ENCODE peak calls at places on chromosomes 13 and 19, in four cellular contexts. One of them, this sample, is unnamed.

GRCh38 chr13:100668408-100668807 is 6.2 kb downstream of the TMTC4 start:
- DNase-seq in H1: no peak
- DNase-seq in K562: no peak
- DNase-seq in SK-N-SH: no peak
- DNase-seq in this sample: no peak

GRCh38 chr13:71852082-71852481 is 14.9 kb downstream of the DACH1 start:
- DNase-seq in K562: no peak
- DNase-seq in SK-N-SH: no peak
- DNase-seq in H1: no peak
- DNase-seq in this sample: no peak

GRCh38 chr19:43697295-43697694 is 18.6 kb upstream of the IRGC start:
- DNase-seq in H1: no peak
- DNase-seq in K562: no peak
- DNase-seq in SK-N-SH: no peak
- DNase-seq in this sample: no peak

GRCh38 chr19:33622505-33622808 is 704 bp downstream of the CHST8 start:
- DNase-seq in H1: no peak
- DNase-seq in SK-N-SH: peak
- DNase-seq in K562: no peak
- DNase-seq in this sample: no peak

GRCh38 chr13:40764587-40765403 is 6.2 kb downstream of the MRPS31 start:
- DNase-seq in SK-N-SH: no peak
- DNase-seq in H1: no peak
- DNase-seq in K562: no peak
- DNase-seq in this sample: no peak

GRCh38 chr19:29266001-29266400 is 53.0 kb upstream of the UQCRFS1 start:
- DNase-seq in H1: no peak
- DNase-seq in K562: no peak
- DNase-seq in SK-N-SH: no peak
- DNase-seq in this sample: no peak

GRCh38 chr19:41808663-41809566 is 12.5 kb downstream of the CEACAM3 start:
- DNase-seq in SK-N-SH: no peak
- DNase-seq in K562: no peak
- DNase-seq in H1: no peak
- DNase-seq in this sample: no peak

GRCh38 chr19:41735071-41735623 is 20.2 kb upstream of the CEACAM6 start:
- DNase-seq in H1: no peak
- DNase-seq in SK-N-SH: no peak
- DNase-seq in K562: no peak
- DNase-seq in this sample: no peak

GRCh38 chr13:48860369-48860768 is 115.3 kb upstream of the FNDC3A start:
- DNase-seq in H1: no peak
- DNase-seq in SK-N-SH: no peak
- DNase-seq in K562: no peak
- DNase-seq in this sample: no peak

GRCh38 chr19:4366666-4367335 is 23.4 kb downstream of the MPND start:
- DNase-seq in H1: no peak
- DNase-seq in SK-N-SH: no peak
- DNase-seq in K562: no peak
- DNase-seq in this sample: no peak

GRCh38 chr13:38401276-38401675 is 51.6 kb downstream of the UFM1 start:
- DNase-seq in SK-N-SH: no peak
- DNase-seq in H1: no peak
- DNase-seq in K562: no peak
- DNase-seq in this sample: no peak

GRCh38 chr19:28883241-28883693 is 329.7 kb downstream of the UQCRFS1 start:
- DNase-seq in SK-N-SH: no peak
- DNase-seq in K562: no peak
- DNase-seq in H1: no peak
- DNase-seq in this sample: no peak

GRCh38 chr19:40280608-40281221 is 4.4 kb downstream of the AKT2 start:
- DNase-seq in K562: no peak
- DNase-seq in H1: no peak
- DNase-seq in SK-N-SH: no peak
- DNase-seq in this sample: no peak

GRCh38 chr19:1286859-1287621 is 1.4 kb downstream of the EFNA2 start:
- DNase-seq in SK-N-SH: peak
- DNase-seq in H1: no peak
- DNase-seq in K562: no peak
- DNase-seq in this sample: no peak

GRCh38 chr19:53944933-53945332 is 17.8 kb upstream of the CACNG8 start:
- DNase-seq in SK-N-SH: no peak
- DNase-seq in K562: no peak
- DNase-seq in H1: no peak
- DNase-seq in this sample: no peak

GRCh38 chr13:97257800-97258799 is 36.0 kb downstream of the MBNL2 start:
- DNase-seq in K562: peak
- DNase-seq in SK-N-SH: no peak
- DNase-seq in H1: no peak
- DNase-seq in this sample: peak

GRCh38 chr13:28753208-28753892 is 34.6 kb upstream of the SLC46A3 start:
- DNase-seq in SK-N-SH: no peak
- DNase-seq in H1: no peak
- DNase-seq in K562: no peak
- DNase-seq in this sample: peak

GRCh38 chr19:37564624-37565369 is 29.8 kb downstream of the ZNF571 start:
- DNase-seq in H1: no peak
- DNase-seq in SK-N-SH: no peak
- DNase-seq in K562: no peak
- DNase-seq in this sample: no peak

GRCh38 chr13:25493930-25494707 is 122.3 kb downstream of the ATP8A2 start:
- DNase-seq in H1: no peak
- DNase-seq in SK-N-SH: no peak
- DNase-seq in K562: no peak
- DNase-seq in this sample: no peak

GRCh38 chr13:81686877-81687276 is 1346.0 kb upstream of the SPRY2 start:
- DNase-seq in SK-N-SH: peak
- DNase-seq in K562: no peak
- DNase-seq in H1: no peak
- DNase-seq in this sample: no peak

GRCh38 chr19:42487025-42487797 is 41.1 kb downstream of the CEACAM1 start:
- DNase-seq in K562: no peak
- DNase-seq in H1: no peak
- DNase-seq in SK-N-SH: no peak
- DNase-seq in this sample: no peak

GRCh38 chr19:44694184-44694579 is 4.8 kb upstream of the CEACAM16 start:
- DNase-seq in SK-N-SH: no peak
- DNase-seq in H1: no peak
- DNase-seq in K562: peak
- DNase-seq in this sample: no peak

GRCh38 chr19:33456845-33457220 is 64.8 kb downstream of the PEPD start:
- DNase-seq in H1: no peak
- DNase-seq in SK-N-SH: no peak
- DNase-seq in K562: no peak
- DNase-seq in this sample: no peak

GRCh38 chr19:18501832-18502231 is 20.0 kb downstream of the ELL start:
- DNase-seq in SK-N-SH: no peak
- DNase-seq in H1: no peak
- DNase-seq in K562: no peak
- DNase-seq in this sample: no peak

GRCh38 chr19:4115050-4115817 is 8.7 kb downstream of the MAP2K2 start:
- DNase-seq in K562: no peak
- DNase-seq in SK-N-SH: peak
- DNase-seq in H1: no peak
- DNase-seq in this sample: no peak

GRCh38 chr19:9914001-9914314 is 22.4 kb downstream of the OLFM2 start:
- DNase-seq in H1: no peak
- DNase-seq in SK-N-SH: no peak
- DNase-seq in K562: peak
- DNase-seq in this sample: peak

GRCh38 chr13:94674609-94675348 is 37.6 kb downstream of the SOX21 start:
- DNase-seq in K562: peak
- DNase-seq in SK-N-SH: peak
- DNase-seq in H1: no peak
- DNase-seq in this sample: peak

GRCh38 chr13:74203576-74203975 is 69.4 kb upstream of the KLF12 start:
- DNase-seq in H1: no peak
- DNase-seq in SK-N-SH: no peak
- DNase-seq in K562: no peak
- DNase-seq in this sample: no peak

GRCh38 chr13:94987869-94988268 is 275.5 kb upstream of the SOX21 start:
- DNase-seq in H1: no peak
- DNase-seq in K562: no peak
- DNase-seq in SK-N-SH: no peak
- DNase-seq in this sample: no peak

GRCh38 chr13:97502192-97502591 is 68.2 kb downstream of the RAP2A start:
- DNase-seq in SK-N-SH: no peak
- DNase-seq in H1: no peak
- DNase-seq in K562: no peak
- DNase-seq in this sample: no peak

GRCh38 chr13:84097148-84097547 is 214.9 kb upstream of the SLITRK1 start:
- DNase-seq in K562: no peak
- DNase-seq in H1: no peak
- DNase-seq in SK-N-SH: no peak
- DNase-seq in this sample: no peak

GRCh38 chr13:50011461-50011860 is 3.8 kb upstream of the KCNRG start:
- DNase-seq in SK-N-SH: no peak
- DNase-seq in H1: no peak
- DNase-seq in K562: no peak
- DNase-seq in this sample: no peak

GRCh38 chr19:12933287-12934072 is at the start of gene FARSA:
- DNase-seq in H1: peak
- DNase-seq in K562: peak
- DNase-seq in SK-N-SH: peak
- DNase-seq in this sample: peak
- TF ChIP-seq CHD2 in H1: no peak
- TF ChIP-seq CHD2 in K562: no peak
- TF ChIP-seq CHD2 in SK-N-SH: peak
- TF ChIP-seq CHD2 in this sample: no peak

DNA sequence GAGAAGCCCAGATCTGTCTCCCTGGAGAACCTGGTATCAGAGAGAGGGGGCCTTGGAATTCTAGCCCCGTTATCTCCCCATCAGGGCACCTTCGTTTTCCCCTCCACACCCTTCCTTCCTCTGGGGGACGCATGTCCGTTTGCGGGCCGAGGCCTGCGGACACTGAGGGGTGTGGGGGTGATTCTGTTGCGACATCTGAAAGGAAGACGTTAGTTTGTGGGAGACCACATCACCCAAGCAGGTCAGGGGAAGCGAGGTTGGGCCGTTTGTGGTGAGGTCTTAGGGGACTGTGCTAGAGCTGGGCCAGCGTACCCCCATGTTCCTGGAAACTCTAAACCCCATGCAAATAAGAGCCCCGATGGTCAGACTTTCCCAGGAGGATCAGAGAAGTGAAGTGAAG is 3.7 kb upstream of the HSH2D start:
- DNase-seq in H1: no peak
- DNase-seq in SK-N-SH: no peak
- DNase-seq in K562: no peak
- DNase-seq in this sample: no peak
- TF ChIP-seq CHD2 in H1: no peak
- TF ChIP-seq CHD2 in SK-N-SH: no peak
- TF ChIP-seq CHD2 in K562: no peak
- TF ChIP-seq CHD2 in this sample: no peak

GRCh38 chr13:46896346-46897138 is at the start of gene HTR2A:
- DNase-seq in H1: no peak
- DNase-seq in K562: no peak
- DNase-seq in SK-N-SH: no peak
- DNase-seq in this sample: no peak
- TF ChIP-seq CHD2 in H1: no peak
- TF ChIP-seq CHD2 in K562: no peak
- TF ChIP-seq CHD2 in SK-N-SH: no peak
- TF ChIP-seq CHD2 in this sample: no peak

GRCh38 chr13:27481766-27482165 is 31.4 kb upstream of the MTIF3 start:
- DNase-seq in K562: peak
- DNase-seq in H1: peak
- DNase-seq in SK-N-SH: peak
- DNase-seq in this sample: peak

GRCh38 chr13:27474751-27475268 is 24.4 kb upstream of the MTIF3 start:
- DNase-seq in SK-N-SH: no peak
- DNase-seq in H1: no peak
- DNase-seq in K562: no peak
- DNase-seq in this sample: no peak

GRCh38 chr13:27472441-27472840 is 22.1 kb upstream of the MTIF3 start:
- DNase-seq in H1: no peak
- DNase-seq in K562: no peak
- DNase-seq in SK-N-SH: no peak
- DNase-seq in this sample: no peak

GRCh38 chr13:27472941-27473340 is 22.6 kb upstream of the MTIF3 start:
- DNase-seq in SK-N-SH: no peak
- DNase-seq in H1: no peak
- DNase-seq in K562: no peak
- DNase-seq in this sample: no peak

GRCh38 chr13:27476943-27477681 is 26.7 kb upstream of the MTIF3 start:
- DNase-seq in H1: no peak
- DNase-seq in K562: no peak
- DNase-seq in SK-N-SH: no peak
- DNase-seq in this sample: peak
- TF ChIP-seq CHD2 in H1: no peak
- TF ChIP-seq CHD2 in K562: no peak
- TF ChIP-seq CHD2 in SK-N-SH: no peak
- TF ChIP-seq CHD2 in this sample: no peak

DNA sequence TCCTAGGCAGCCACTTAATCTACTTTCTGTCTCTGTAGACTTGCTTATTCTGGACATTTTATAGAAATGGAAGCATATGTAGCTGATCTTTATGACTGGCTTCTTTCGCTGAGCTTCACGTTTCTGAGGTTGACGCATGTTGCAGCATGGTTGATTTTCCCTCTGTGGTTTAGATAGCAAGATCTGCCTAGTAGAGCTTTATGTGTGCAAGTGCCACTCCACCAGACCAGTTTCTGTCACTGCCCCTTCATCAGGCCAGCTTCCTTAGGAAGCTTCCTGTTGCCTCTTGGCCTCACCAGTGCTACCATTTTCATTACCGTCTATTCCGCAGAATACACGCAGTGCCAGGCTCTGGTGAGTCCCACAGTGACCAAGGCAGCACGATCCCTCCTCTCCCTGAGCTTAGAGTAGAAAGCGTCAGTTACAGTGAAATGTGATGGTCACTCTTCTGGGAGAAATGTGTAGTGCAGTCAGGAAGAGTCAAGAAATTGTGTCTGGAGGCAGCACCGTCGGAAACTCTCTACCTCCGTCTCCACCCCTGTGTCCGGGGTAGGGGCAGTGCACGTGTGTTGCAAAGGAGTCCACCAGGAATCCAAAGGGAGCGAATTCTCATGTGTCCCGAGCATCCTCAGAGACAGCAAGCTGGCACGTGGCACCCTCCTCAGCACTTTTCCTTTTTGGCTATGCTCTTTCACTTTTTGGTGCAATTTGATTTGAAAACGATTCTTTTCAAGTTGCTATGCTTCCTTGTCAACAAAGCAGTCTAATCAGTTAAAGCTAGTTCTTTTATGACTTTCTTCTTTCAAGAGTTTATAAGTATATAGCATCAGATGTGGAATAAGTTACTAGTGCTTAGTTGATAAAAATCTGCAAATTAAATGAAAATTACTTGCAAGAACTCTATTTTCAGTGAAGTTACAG is 45.4 kb upstream of the GPR183 start:
- DNase-seq in SK-N-SH: no peak
- DNase-seq in H1: no peak
- DNase-seq in K562: no peak
- DNase-seq in this sample: no peak
- TF ChIP-seq CHD2 in SK-N-SH: no peak
- TF ChIP-seq CHD2 in H1: no peak
- TF ChIP-seq CHD2 in K562: no peak
- TF ChIP-seq CHD2 in this sample: no peak

GRCh38 chr13:35930665-35931631 is 200.2 kb downstream of the DCLK1 start:
- DNase-seq in K562: no peak
- DNase-seq in SK-N-SH: no peak
- DNase-seq in H1: no peak
- DNase-seq in this sample: no peak
- TF ChIP-seq CHD2 in K562: no peak
- TF ChIP-seq CHD2 in SK-N-SH: no peak
- TF ChIP-seq CHD2 in H1: no peak
- TF ChIP-seq CHD2 in this sample: no peak

This sample was measured in A549.